ENCODE peak calls at places on chromosome X, in four cellular contexts. M is aorta, X is T-helper 2 cell, R is Ammon's horn. L is an unnamed sample.

GRCh38 chrX:131816551-131817136 is 206.5 kb upstream of the STK26 start:
- DNase-seq in M (no peak), X (peak), R (peak), L (no peak)

GRCh38 chrX:13478740-13479451 is 90.5 kb upstream of the EGFL6 start:
- DNase-seq in M (no peak), X (no peak), R (no peak), L (no peak)

GRCh38 chrX:2578864-2579263 is 78.1 kb upstream of the DHRSX start:
- DNase-seq in M (no peak), X (no peak), R (no peak), L (no peak)

GRCh38 chrX:77447339-77448149 is at the start of gene FGF16:
- DNase-seq in M (peak), X (peak), R (no peak), L (peak)

GRCh38 chrX:53074987-53075386 is 7.2 kb upstream of the TSPYL2 start:
- DNase-seq in M (no peak), X (no peak), R (no peak), L (no peak)

GRCh38 chrX:40117715-40118285 is 20.0 kb upstream of the BCOR start:
- DNase-seq in M (no peak), X (no peak), R (no peak), L (no peak)

GRCh38 chrX:9357500-9358139 is 107.2 kb upstream of the TBL1X start:
- DNase-seq in M (no peak), X (no peak), R (no peak), L (no peak)

GRCh38 chrX:56281789-56282188 is 49.6 kb downstream of the KLF8 start:
- DNase-seq in M (no peak), X (peak), R (peak), L (peak)

GRCh38 chrX:16671005-16671404 is 21.0 kb downstream of the S100G start:
- DNase-seq in M (no peak), X (peak), R (peak), L (peak)

GRCh38 chrX:150897371-150898319 is 823 bp downstream of the CD99L2 start:
- DNase-seq in M (no peak), X (peak), R (peak), L (peak)

GRCh38 chrX:2226182-2226581 is 274.6 kb downstream of the DHRSX start:
- DNase-seq in M (peak), X (no peak), R (no peak), L (no peak)

GRCh38 chrX:16633754-16634153 is 16.2 kb upstream of the S100G start:
- DNase-seq in M (no peak), X (no peak), R (no peak), L (no peak)

GRCh38 chrX:2588049-2588448 is 87.3 kb upstream of the DHRSX start:
- DNase-seq in M (no peak), X (no peak), R (no peak), L (no peak)

GRCh38 chrX:78650906-78651437 is 8.2 kb downstream of the RTL3 start:
- DNase-seq in M (no peak), X (peak), R (no peak), L (no peak)

GRCh38 chrX:103211012-103211715 is 3.7 kb upstream of the BEX4 start:
- DNase-seq in M (no peak), X (peak), R (peak), L (peak)

GRCh38 chrX:55490974-55491373 is 1.3 kb upstream of the USP51 start:
- DNase-seq in M (no peak), X (peak), R (no peak), L (no peak)

GRCh38 chrX:12245650-12246645 is 107.7 kb downstream of the FRMPD4 start:
- DNase-seq in M (no peak), X (no peak), R (no peak), L (no peak)

GRCh38 chrX:72576161-72576896 is 3.7 kb upstream of the HDAC8 start:
- DNase-seq in M (no peak), X (no peak), R (no peak), L (no peak)

GRCh38 chrX:43446752-43447151 is 209.3 kb upstream of the MAOA start:
- DNase-seq in M (no peak), X (no peak), R (no peak), L (no peak)

GRCh38 chrX:102899940-102900916 is 36.8 kb upstream of the RAB40AL start:
- DNase-seq in M (peak), X (peak), R (peak), L (peak)

GRCh38 chrX:46477435-46477834 is 67.8 kb downstream of the ZNF674 start:
- DNase-seq in M (no peak), X (no peak), R (peak), L (peak)

GRCh38 chrX:94256396-94256795 is 582.4 kb downstream of the FAM133A start:
- DNase-seq in M (no peak), X (no peak), R (peak), L (no peak)

GRCh38 chrX:107154787-107155620 is 36.4 kb upstream of the RBM41 start:
- DNase-seq in M (no peak), X (peak), R (no peak), L (peak)

GRCh38 chrX:72430405-72430968 is 124.8 kb upstream of the CITED1 start:
- DNase-seq in M (no peak), X (no peak), R (no peak), L (peak)

GRCh38 chrX:153973127-153974002 is 811 bp downstream of the TMEM187 start:
- DNase-seq in M (no peak), X (no peak), R (no peak), L (peak)

GRCh38 chrX:19541931-19542330 is 26.6 kb upstream of the MAP3K15 start:
- DNase-seq in M (no peak), X (no peak), R (no peak), L (no peak)

GRCh38 chrX:129649268-129650182 is 5.2 kb downstream of the APLN start:
- DNase-seq in M (no peak), X (no peak), R (no peak), L (peak)

L was measured in osteoblast.